ENCODE peak calls at places on chromosomes 5 and 9, in five cellular contexts. V is effector CD4-positive, alpha-beta T cell; B is cerebellar nuclear complex; D is GM20000; R is amygdala. O is an unnamed sample.

GRCh38 chr5:95422842-95423241 is 31.7 kb downstream of the FAM81B start:
- DNase-seq in V (no peak), B (no peak), D (no peak), R (no peak), O (no peak)

GRCh38 chr9:81318571-81318970 is 370.8 kb downstream of the TLE1 start:
- DNase-seq in V (no peak), B (no peak), D (no peak), R (no peak), O (peak)

GRCh38 chr9:135326141-135326540 is 153.4 kb upstream of the PPP1R26 start:
- DNase-seq in V (no peak), B (no peak), D (no peak), R (no peak), O (no peak)

GRCh38 chr9:83047839-83048775 is 14.8 kb downstream of the RASEF start:
- DNase-seq in V (no peak), B (no peak), D (no peak), R (no peak), O (peak)

GRCh38 chr5:32193591-32193990 is 19.5 kb upstream of the GOLPH3 start:
- DNase-seq in V (no peak), B (no peak), D (no peak), R (no peak), O (no peak)

GRCh38 chr5:126419102-126419501 is 4.1 kb upstream of the GRAMD2B start:
- DNase-seq in V (no peak), B (no peak), D (no peak), R (no peak), O (no peak)

GRCh38 chr9:110189001-110189400 is 19.0 kb downstream of the C9orf152 start:
- DNase-seq in V (no peak), B (no peak), D (no peak), R (no peak), O (no peak)

GRCh38 chr9:121226186-121226585 is 24.5 kb upstream of the RAB14 start:
- DNase-seq in V (no peak), B (no peak), D (no peak), R (no peak), O (peak)

GRCh38 chr5:35852084-35852734 is 4.5 kb upstream of the IL7R start:
- DNase-seq in V (peak), B (no peak), D (peak), R (no peak), O (peak)

GRCh38 chr9:72065076-72065475 is 4.7 kb upstream of the C9orf57 start:
- DNase-seq in V (no peak), B (no peak), D (no peak), R (no peak), O (no peak)

GRCh38 chr9:132651259-132651658 is 18.5 kb downstream of the DDX31 start:
- DNase-seq in V (no peak), B (no peak), D (no peak), R (no peak), O (no peak)

GRCh38 chr9:79189511-79189924 is 382.2 kb upstream of the TLE4 start:
- DNase-seq in V (no peak), B (no peak), D (no peak), R (no peak), O (peak)

GRCh38 chr9:121884057-121884512 is 209.0 kb downstream of the TTLL11 start:
- DNase-seq in V (no peak), B (peak), D (no peak), R (no peak), O (no peak)

GRCh38 chr5:148482697-148483462 is 99.1 kb downstream of the FBXO38 start:
- DNase-seq in V (peak), B (no peak), D (peak), R (no peak), O (no peak)

GRCh38 chr9:112325127-112325526 is 8.3 kb downstream of the PTBP3 start:
- DNase-seq in V (no peak), B (no peak), D (no peak), R (no peak), O (no peak)

GRCh38 chr5:149035282-149035882 is 27.5 kb downstream of the SH3TC2 start:
- DNase-seq in V (peak), B (peak), D (peak), R (no peak), O (peak)

O was measured in NCI-H226.